ENCODE peak calls at places on chromosomes 2 and 18, in six cellular contexts. L is occipital lobe, G is gastrocnemius medialis, Y is A549, X is AG04449, U is iPS-NIHi11. O is an unnamed sample.

GRCh38 chr2:44015239-44015638 is 19.4 kb upstream of the LRPPRC start:
- DNase-seq in L (no peak), G (no peak), Y (no peak), X (no peak), U (no peak), O (no peak)

GRCh38 chr2:172442072-172442895 is 14.9 kb downstream of the ITGA6 start:
- DNase-seq in L (no peak), G (peak; percentile 20), Y (peak; percentile 86), X (peak; percentile 41), U (peak; percentile 53), O (peak; percentile 73)

GRCh38 chr2:225010804-225011203 is 31.5 kb downstream of the DOCK10 start:
- DNase-seq in L (no peak), G (no peak), Y (peak; percentile 16), X (peak; percentile 31), U (no peak), O (no peak)

GRCh38 chr2:43486604-43487003 is 109.2 kb downstream of the THADA start:
- DNase-seq in L (no peak), G (peak; percentile 64), Y (no peak), X (no peak), U (no peak), O (no peak)

GRCh38 chr2:54767921-54768320 is 44.5 kb downstream of the EML6 start:
- DNase-seq in L (no peak), G (no peak), Y (no peak), X (no peak), U (no peak), O (no peak)

GRCh38 chr2:167471332-167471731 is 583.1 kb downstream of the XIRP2 start:
- DNase-seq in L (no peak), G (no peak), Y (no peak), X (no peak), U (no peak), O (no peak)

GRCh38 chr2:229050063-229050635 is 220.9 kb downstream of the PID1 start:
- DNase-seq in L (no peak), G (no peak), Y (no peak), X (no peak), U (no peak), O (no peak)

GRCh38 chr18:9337875-9338274 is 3.3 kb downstream of the TWSG1 start:
- DNase-seq in L (no peak), G (no peak), Y (no peak), X (no peak), U (no peak), O (no peak)

GRCh38 chr2:234661146-234661545 is 164.3 kb upstream of the ARL4C start:
- DNase-seq in L (no peak), G (no peak), Y (no peak), X (no peak), U (no peak), O (no peak)

GRCh38 chr2:202187570-202187969 is 50.8 kb downstream of the SUMO1 start:
- DNase-seq in L (no peak), G (no peak), Y (no peak), X (no peak), U (no peak), O (no peak)

GRCh38 chr2:140011287-140011686 is 1231.1 kb upstream of the NXPH2 start:
- DNase-seq in L (no peak), G (no peak), Y (no peak), X (no peak), U (no peak), O (no peak)

GRCh38 chr18:39344487-39344886 is 1778.9 kb upstream of the CELF4 start:
- DNase-seq in L (no peak), G (no peak), Y (no peak), X (no peak), U (no peak), O (no peak)

GRCh38 chr2:88074854-88075292 is 7.2 kb downstream of the SMYD1 start:
- DNase-seq in L (no peak), G (no peak), Y (no peak), X (peak; percentile 87), U (no peak), O (peak; percentile 21)

GRCh38 chr18:5298156-5298852 is 2.8 kb upstream of the ZBTB14 start:
- DNase-seq in L (no peak), G (no peak), Y (no peak), X (no peak), U (no peak), O (no peak)

GRCh38 chr2:68251855-68252406 is 401 bp downstream of the PPP3R1 start:
- DNase-seq in L (no peak), G (peak; percentile 25), Y (no peak), X (no peak), U (peak; percentile 51), O (no peak)

GRCh38 chr18:9898792-9899549 is 13.2 kb downstream of the TXNDC2 start:
- DNase-seq in L (no peak), G (no peak), Y (no peak), X (no peak), U (no peak), O (no peak)

GRCh38 chr2:26284132-26284531 is 39.4 kb downstream of the HADHB start:
- DNase-seq in L (no peak), G (no peak), Y (no peak), X (no peak), U (no peak), O (no peak)

GRCh38 chr2:143452817-143453462 is 323.7 kb downstream of the ARHGAP15 start:
- DNase-seq in L (no peak), G (no peak), Y (no peak), X (no peak), U (no peak), O (no peak)

GRCh38 chr18:78603102-78603501 is 376.5 kb upstream of the SALL3 start:
- DNase-seq in L (no peak), G (no peak), Y (no peak), X (no peak), U (no peak), O (no peak)

GRCh38 chr2:230942920-230943896 is 18.2 kb upstream of the GPR55 start:
- DNase-seq in L (peak; percentile 20), G (no peak), Y (no peak), X (no peak), U (no peak), O (no peak)

GRCh38 chr2:43759195-43759594 is 14.6 kb upstream of the DYNC2LI1 start:
- DNase-seq in L (no peak), G (peak; percentile 43), Y (peak; percentile 15), X (peak; percentile 29), U (no peak), O (no peak)

GRCh38 chr18:74682998-74683311 is 85.3 kb downstream of the ZNF407 start:
- DNase-seq in L (no peak), G (no peak), Y (no peak), X (no peak), U (no peak), O (no peak)

O was measured in AG04450.